ENCODE peak calls at places on chromosomes 11 and 22, in nine cellular contexts. One of them, this sample, is unnamed.

GRCh38 chr22:31628969-31629723 is 32.9 kb downstream of the PISD start:
- DNase-seq in brain microvascular endothelial cell: no peak
- DNase-seq in adipocyte: no peak
- DNase-seq in suprapubic skin: no peak
- DNase-seq in choroid plexus epithelial cell: no peak
- DNase-seq in dorsolateral prefrontal cortex: no peak
- DNase-seq in right cardiac atrium: peak; percentile 62
- DNase-seq in testis: no peak
- DNase-seq in fibroblast of lung: no peak
- DNase-seq in this sample: no peak

GRCh38 chr22:32904044-32904443 is 102.5 kb downstream of the TIMP3 start:
- DNase-seq in brain microvascular endothelial cell: peak; percentile 42
- DNase-seq in adipocyte: peak; percentile 52
- DNase-seq in suprapubic skin: no peak
- DNase-seq in choroid plexus epithelial cell: peak; percentile 72
- DNase-seq in dorsolateral prefrontal cortex: peak; percentile 42
- DNase-seq in right cardiac atrium: no peak
- DNase-seq in testis: peak; percentile 77
- DNase-seq in fibroblast of lung: peak; percentile 36
- DNase-seq in this sample: peak; percentile 39

GRCh38 chr11:46330887-46331652 is 16.2 kb upstream of the DGKZ start:
- DNase-seq in brain microvascular endothelial cell: no peak
- DNase-seq in adipocyte: no peak
- DNase-seq in suprapubic skin: no peak
- DNase-seq in choroid plexus epithelial cell: no peak
- DNase-seq in dorsolateral prefrontal cortex: no peak
- DNase-seq in right cardiac atrium: no peak
- DNase-seq in testis: no peak
- DNase-seq in fibroblast of lung: no peak
- DNase-seq in this sample: no peak

GRCh38 chr11:76568144-76568543 is 102.4 kb downstream of the LRRC32 start:
- DNase-seq in brain microvascular endothelial cell: no peak
- DNase-seq in adipocyte: no peak
- DNase-seq in suprapubic skin: no peak
- DNase-seq in choroid plexus epithelial cell: no peak
- DNase-seq in dorsolateral prefrontal cortex: no peak
- DNase-seq in right cardiac atrium: no peak
- DNase-seq in testis: no peak
- DNase-seq in fibroblast of lung: no peak
- DNase-seq in this sample: no peak

GRCh38 chr22:50327711-50328019 is 853 bp upstream of the DENND6B start:
- DNase-seq in brain microvascular endothelial cell: no peak
- DNase-seq in adipocyte: no peak
- DNase-seq in suprapubic skin: no peak
- DNase-seq in choroid plexus epithelial cell: no peak
- DNase-seq in dorsolateral prefrontal cortex: no peak
- DNase-seq in right cardiac atrium: no peak
- DNase-seq in testis: no peak
- DNase-seq in fibroblast of lung: no peak
- DNase-seq in this sample: no peak

GRCh38 chr11:124174001-124174400 is 9.1 kb upstream of the OR10D3 start:
- DNase-seq in brain microvascular endothelial cell: peak; percentile 52
- DNase-seq in adipocyte: peak; percentile 93
- DNase-seq in suprapubic skin: no peak
- DNase-seq in choroid plexus epithelial cell: peak; percentile 92
- DNase-seq in dorsolateral prefrontal cortex: no peak
- DNase-seq in right cardiac atrium: no peak
- DNase-seq in testis: no peak
- DNase-seq in fibroblast of lung: peak; percentile 82
- DNase-seq in this sample: peak; percentile 51

GRCh38 chr22:20023214-20023613 is 2.3 kb downstream of the TANGO2 start:
- DNase-seq in brain microvascular endothelial cell: no peak
- DNase-seq in adipocyte: no peak
- DNase-seq in suprapubic skin: no peak
- DNase-seq in choroid plexus epithelial cell: no peak
- DNase-seq in dorsolateral prefrontal cortex: no peak
- DNase-seq in right cardiac atrium: peak; percentile 40
- DNase-seq in testis: no peak
- DNase-seq in fibroblast of lung: no peak
- DNase-seq in this sample: no peak

GRCh38 chr11:65389294-65389980 is 3.0 kb downstream of the FRMD8 start:
- DNase-seq in brain microvascular endothelial cell: no peak
- DNase-seq in adipocyte: no peak
- DNase-seq in suprapubic skin: no peak
- DNase-seq in choroid plexus epithelial cell: no peak
- DNase-seq in dorsolateral prefrontal cortex: no peak
- DNase-seq in right cardiac atrium: no peak
- DNase-seq in testis: no peak
- DNase-seq in fibroblast of lung: no peak
- DNase-seq in this sample: no peak

GRCh38 chr11:25293166-25293565 is 796.3 kb downstream of the LUZP2 start:
- DNase-seq in brain microvascular endothelial cell: no peak
- DNase-seq in adipocyte: no peak
- DNase-seq in suprapubic skin: no peak
- DNase-seq in choroid plexus epithelial cell: no peak
- DNase-seq in dorsolateral prefrontal cortex: no peak
- DNase-seq in right cardiac atrium: no peak
- DNase-seq in testis: no peak
- DNase-seq in fibroblast of lung: no peak
- DNase-seq in this sample: no peak

GRCh38 chr22:36873614-36874308 is 13.0 kb downstream of the NCF4 start:
- DNase-seq in brain microvascular endothelial cell: peak; percentile 33
- DNase-seq in adipocyte: peak; percentile 66
- DNase-seq in suprapubic skin: no peak
- DNase-seq in choroid plexus epithelial cell: peak; percentile 78
- DNase-seq in dorsolateral prefrontal cortex: no peak
- DNase-seq in right cardiac atrium: peak; percentile 55
- DNase-seq in testis: peak; percentile 34
- DNase-seq in fibroblast of lung: peak; percentile 53
- DNase-seq in this sample: peak; percentile 88

GRCh38 chr11:23653071-23653675 is 792.9 kb upstream of the CCDC179 start:
- DNase-seq in brain microvascular endothelial cell: no peak
- DNase-seq in adipocyte: no peak
- DNase-seq in suprapubic skin: no peak
- DNase-seq in choroid plexus epithelial cell: no peak
- DNase-seq in dorsolateral prefrontal cortex: no peak
- DNase-seq in right cardiac atrium: peak; percentile 34
- DNase-seq in testis: peak; percentile 15
- DNase-seq in fibroblast of lung: no peak
- DNase-seq in this sample: no peak

GRCh38 chr11:46352063-46352841 is 5.0 kb downstream of the DGKZ start:
- DNase-seq in brain microvascular endothelial cell: no peak
- DNase-seq in adipocyte: peak; percentile 40
- DNase-seq in suprapubic skin: no peak
- DNase-seq in choroid plexus epithelial cell: peak; percentile 69
- DNase-seq in dorsolateral prefrontal cortex: no peak
- DNase-seq in right cardiac atrium: peak; percentile 74
- DNase-seq in testis: peak; percentile 82
- DNase-seq in fibroblast of lung: peak; percentile 32
- DNase-seq in this sample: peak; percentile 87

GRCh38 chr11:32433249-32434115 is 1.9 kb downstream of the WT1 start:
- DNase-seq in brain microvascular endothelial cell: no peak
- DNase-seq in adipocyte: no peak
- DNase-seq in suprapubic skin: no peak
- DNase-seq in choroid plexus epithelial cell: no peak
- DNase-seq in dorsolateral prefrontal cortex: no peak
- DNase-seq in right cardiac atrium: no peak
- DNase-seq in testis: no peak
- DNase-seq in fibroblast of lung: no peak
- DNase-seq in this sample: no peak

GRCh38 chr11:32434116-32434386 is 1.3 kb downstream of the WT1 start:
- DNase-seq in brain microvascular endothelial cell: no peak
- DNase-seq in adipocyte: no peak
- DNase-seq in suprapubic skin: no peak
- DNase-seq in choroid plexus epithelial cell: no peak
- DNase-seq in dorsolateral prefrontal cortex: no peak
- DNase-seq in right cardiac atrium: no peak
- DNase-seq in testis: no peak
- DNase-seq in fibroblast of lung: no peak
- DNase-seq in this sample: no peak

GRCh38 chr11:32434387-32435151 is 770 bp downstream of the WT1 start:
- DNase-seq in brain microvascular endothelial cell: no peak
- DNase-seq in adipocyte: no peak
- DNase-seq in suprapubic skin: no peak
- DNase-seq in choroid plexus epithelial cell: no peak
- DNase-seq in dorsolateral prefrontal cortex: no peak
- DNase-seq in right cardiac atrium: peak; percentile 79
- DNase-seq in testis: peak; percentile 39
- DNase-seq in fibroblast of lung: no peak
- DNase-seq in this sample: no peak

GRCh38 chr11:32431657-32432056 is 3.7 kb downstream of the WT1 start:
- DNase-seq in brain microvascular endothelial cell: no peak
- DNase-seq in adipocyte: no peak
- DNase-seq in suprapubic skin: no peak
- DNase-seq in choroid plexus epithelial cell: no peak
- DNase-seq in dorsolateral prefrontal cortex: no peak
- DNase-seq in right cardiac atrium: no peak
- DNase-seq in testis: no peak
- DNase-seq in fibroblast of lung: no peak
- DNase-seq in this sample: no peak

DNA sequence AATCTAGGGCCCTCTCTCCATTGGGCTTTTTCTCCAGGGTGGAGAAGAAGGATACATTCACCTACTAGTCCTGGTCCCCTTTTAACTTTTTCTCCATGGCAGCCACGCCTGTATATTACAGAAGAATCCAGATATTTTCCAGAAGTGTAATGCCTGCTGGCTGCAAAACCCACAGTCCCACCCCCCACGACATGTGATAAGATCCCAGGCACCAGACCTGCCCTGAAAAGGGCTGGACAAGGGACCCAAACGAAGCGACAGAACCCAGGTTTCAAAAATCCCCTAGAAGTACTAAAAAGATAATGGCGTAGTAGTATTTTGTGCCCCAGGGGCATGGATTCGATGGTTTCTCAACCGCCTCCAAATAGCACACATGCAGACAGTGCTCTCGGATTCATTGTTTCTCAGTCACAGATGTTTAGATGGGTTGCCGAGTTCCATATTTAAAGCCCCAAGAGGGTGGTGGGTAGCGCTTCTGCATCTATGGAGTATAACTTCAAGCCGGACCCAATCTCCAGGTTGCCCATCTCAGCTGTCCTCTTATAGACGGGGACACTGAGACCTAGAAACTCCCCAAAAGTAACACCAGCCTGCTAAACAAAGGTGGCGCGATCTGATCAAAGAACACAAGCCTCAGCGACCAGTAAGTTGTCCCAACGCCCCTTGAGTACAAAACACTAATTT is 2.6 kb downstream of the WT1 start:
- DNase-seq in brain microvascular endothelial cell: no peak
- DNase-seq in adipocyte: no peak
- DNase-seq in suprapubic skin: no peak
- DNase-seq in choroid plexus epithelial cell: no peak
- DNase-seq in dorsolateral prefrontal cortex: no peak
- DNase-seq in right cardiac atrium: no peak
- DNase-seq in testis: peak; percentile 37
- DNase-seq in fibroblast of lung: no peak
- DNase-seq in this sample: no peak
- H3K4me3 ChIP-seq in brain microvascular endothelial cell: no peak overlapping the region
- H3K4me3 ChIP-seq in adipocyte: no peak overlapping the region
- H3K4me3 ChIP-seq in suprapubic skin: peak overlapping the region; percentile 44
- H3K4me3 ChIP-seq in choroid plexus epithelial cell: no peak overlapping the region
- H3K4me3 ChIP-seq in dorsolateral prefrontal cortex: no peak overlapping the region
- H3K4me3 ChIP-seq in right cardiac atrium: peak overlapping the region; percentile 52
- H3K4me3 ChIP-seq in testis: peak overlapping the region; percentile 75
- H3K4me3 ChIP-seq in fibroblast of lung: no peak overlapping the region
- H3K4me3 ChIP-seq in this sample: peak overlapping the region; percentile 16

DNA sequence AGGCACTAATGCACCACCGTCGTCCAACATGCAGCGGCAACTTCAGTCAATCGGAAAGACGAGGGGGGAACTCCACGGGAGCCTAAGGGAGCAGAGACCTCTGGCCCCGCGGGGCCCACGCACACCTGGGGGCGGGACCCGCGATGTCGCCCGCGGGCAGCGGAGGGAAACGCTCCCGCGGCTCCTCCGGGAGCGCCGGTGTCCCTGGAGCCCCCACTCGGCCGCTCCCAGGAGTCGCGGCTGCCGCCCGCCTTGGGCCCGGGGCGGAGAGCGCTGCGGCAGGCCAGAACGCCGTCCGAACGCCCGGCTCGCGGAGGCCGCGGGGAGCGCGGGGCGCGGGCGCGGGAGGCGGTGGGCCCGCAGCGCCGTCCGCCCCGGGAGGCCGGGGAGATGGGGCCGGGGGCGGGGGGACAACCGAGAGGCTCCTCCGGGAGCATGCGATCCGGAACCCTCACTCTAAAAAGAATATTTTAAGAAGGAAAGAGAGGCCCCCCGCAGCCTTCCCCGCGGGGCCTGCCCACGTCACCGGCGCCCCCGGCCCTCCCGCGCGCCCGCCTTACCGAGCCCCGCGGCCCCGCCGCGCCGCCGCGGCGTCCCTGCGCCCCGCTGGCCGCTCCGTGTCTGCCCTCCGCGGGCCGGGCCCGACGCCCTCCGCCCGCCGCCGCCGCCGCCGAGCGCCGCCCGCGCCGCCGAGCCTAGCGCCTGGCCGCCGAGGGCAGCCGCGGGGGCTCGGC is 86.6 kb upstream of the ARHGAP32 start:
- DNase-seq in brain microvascular endothelial cell: no peak
- DNase-seq in adipocyte: peak; percentile 70
- DNase-seq in suprapubic skin: no peak
- DNase-seq in choroid plexus epithelial cell: no peak
- DNase-seq in dorsolateral prefrontal cortex: no peak
- DNase-seq in right cardiac atrium: peak; percentile 56
- DNase-seq in testis: no peak
- DNase-seq in fibroblast of lung: no peak
- DNase-seq in this sample: peak; percentile 12
- H3K4me3 ChIP-seq in brain microvascular endothelial cell: peak overlapping the region; percentile 63
- H3K4me3 ChIP-seq in adipocyte: peak overlapping the region; percentile 88
- H3K4me3 ChIP-seq in suprapubic skin: peak overlapping the region; percentile 74
- H3K4me3 ChIP-seq in choroid plexus epithelial cell: peak overlapping the region; percentile 73
- H3K4me3 ChIP-seq in dorsolateral prefrontal cortex: peak overlapping the region; percentile 61
- H3K4me3 ChIP-seq in right cardiac atrium: peak overlapping the region; percentile 100
- H3K4me3 ChIP-seq in testis: peak overlapping the region; percentile 64
- H3K4me3 ChIP-seq in fibroblast of lung: peak overlapping the region; percentile 79
- H3K4me3 ChIP-seq in this sample: peak overlapping the region; percentile 77

DNA sequence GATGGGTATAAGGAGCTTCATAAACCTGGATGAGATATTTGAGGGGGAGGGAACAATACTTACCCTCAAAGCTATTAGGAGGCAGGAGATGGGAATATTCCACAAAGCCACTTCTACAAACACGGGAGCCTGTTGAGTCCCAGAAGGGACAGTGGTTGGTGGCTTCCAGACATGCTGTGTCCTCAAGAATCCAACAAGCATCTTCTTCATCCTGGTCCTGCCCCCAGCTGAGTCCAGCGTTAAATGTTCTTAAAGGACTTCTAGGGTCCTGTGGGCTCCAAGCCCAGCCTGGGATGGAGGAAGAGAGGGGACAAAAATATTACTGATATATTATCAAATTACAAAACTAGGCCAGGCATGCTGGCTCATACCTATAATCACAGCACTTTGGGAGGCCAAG is 2.3 kb downstream of the CSKMT start:
- DNase-seq in brain microvascular endothelial cell: no peak
- DNase-seq in adipocyte: no peak
- DNase-seq in suprapubic skin: no peak
- DNase-seq in choroid plexus epithelial cell: no peak
- DNase-seq in dorsolateral prefrontal cortex: no peak
- DNase-seq in right cardiac atrium: no peak
- DNase-seq in testis: no peak
- DNase-seq in fibroblast of lung: no peak
- DNase-seq in this sample: no peak
- H3K4me3 ChIP-seq in brain microvascular endothelial cell: no peak overlapping the region
- H3K4me3 ChIP-seq in adipocyte: peak overlapping the region; percentile 98
- H3K4me3 ChIP-seq in suprapubic skin: no peak overlapping the region
- H3K4me3 ChIP-seq in choroid plexus epithelial cell: no peak overlapping the region
- H3K4me3 ChIP-seq in dorsolateral prefrontal cortex: no peak overlapping the region
- H3K4me3 ChIP-seq in right cardiac atrium: no peak overlapping the region
- H3K4me3 ChIP-seq in testis: no peak overlapping the region
- H3K4me3 ChIP-seq in fibroblast of lung: no peak overlapping the region
- H3K4me3 ChIP-seq in this sample: no peak overlapping the region

GRCh38 chr22:44933829-44934735 is 75.7 kb downstream of the PHF21B start:
- DNase-seq in brain microvascular endothelial cell: no peak
- DNase-seq in adipocyte: no peak
- DNase-seq in suprapubic skin: no peak
- DNase-seq in choroid plexus epithelial cell: no peak
- DNase-seq in dorsolateral prefrontal cortex: no peak
- DNase-seq in right cardiac atrium: no peak
- DNase-seq in testis: no peak
- DNase-seq in fibroblast of lung: no peak
- DNase-seq in this sample: no peak
- H3K4me3 ChIP-seq in brain microvascular endothelial cell: no peak overlapping the region
- H3K4me3 ChIP-seq in adipocyte: no peak overlapping the region
- H3K4me3 ChIP-seq in suprapubic skin: no peak overlapping the region
- H3K4me3 ChIP-seq in choroid plexus epithelial cell: no peak overlapping the region
- H3K4me3 ChIP-seq in dorsolateral prefrontal cortex: no peak overlapping the region
- H3K4me3 ChIP-seq in right cardiac atrium: no peak overlapping the region
- H3K4me3 ChIP-seq in testis: no peak overlapping the region
- H3K4me3 ChIP-seq in fibroblast of lung: no peak overlapping the region
- H3K4me3 ChIP-seq in this sample: no peak overlapping the region

This sample was measured in mammary epithelial cell.